ENCODE peak calls at places on chromosomes 5 and 9, in four cellular contexts. B, Q, X and L are unnamed samples.

GRCh38 chr9:3746296-3747275 is 220.8 kb upstream of the RFX3 start:
- DNase-seq in B (no peak), Q (no peak), X (peak; percentile 48), L (no peak)

GRCh38 chr9:134670042-134670525 is 28.5 kb downstream of the COL5A1 start:
- DNase-seq in B (no peak), Q (peak; percentile 26), X (no peak), L (no peak)

GRCh38 chr9:128946544-128946943 is 859 bp downstream of the DOLK start:
- DNase-seq in B (no peak), Q (no peak), X (no peak), L (no peak)

GRCh38 chr5:122665087-122665486 is 109.8 kb upstream of the SNX2 start:
- DNase-seq in B (no peak), Q (no peak), X (no peak), L (no peak)

GRCh38 chr9:100479820-100480219 is 6.9 kb downstream of the TMEFF1 start:
- DNase-seq in B (no peak), Q (no peak), X (no peak), L (no peak)

GRCh38 chr5:173885481-173886010 is 2.6 kb upstream of the CPEB4 start:
- DNase-seq in B (no peak), Q (peak; percentile 71), X (no peak), L (no peak)

GRCh38 chr9:35054185-35054835 is 18.1 kb downstream of the VCP start:
- DNase-seq in B (no peak), Q (no peak), X (no peak), L (no peak)

GRCh38 chr9:133396952-133397351 is 20.8 kb downstream of the STKLD1 start:
- DNase-seq in B (no peak), Q (peak; percentile 17), X (no peak), L (no peak)

GRCh38 chr5:145697251-145698016 is 137.7 kb downstream of the PRELID2 start:
- DNase-seq in B (no peak), Q (peak; percentile 68), X (no peak), L (no peak)

GRCh38 chr5:121816164-121816563 is 35.5 kb upstream of the FTMT start:
- DNase-seq in B (no peak), Q (no peak), X (no peak), L (no peak)

GRCh38 chr5:125870271-125870670 is 552.9 kb upstream of the GRAMD2B start:
- DNase-seq in B (no peak), Q (no peak), X (no peak), L (no peak)

GRCh38 chr9:6229604-6230003 is 14.0 kb downstream of the IL33 start:
- DNase-seq in B (no peak), Q (peak; percentile 90), X (no peak), L (no peak)

GRCh38 chr5:32278403-32278802 is 34.3 kb downstream of the MTMR12 start:
- DNase-seq in B (no peak), Q (no peak), X (no peak), L (no peak)

GRCh38 chr9:91785403-91785917 is 164.6 kb downstream of the ROR2 start:
- DNase-seq in B (no peak), Q (no peak), X (no peak), L (no peak)

GRCh38 chr5:98468188-98468869 is 305.1 kb upstream of the RGMB start:
- DNase-seq in B (no peak), Q (peak; percentile 62), X (no peak), L (no peak)

GRCh38 chr5:17019324-17019723 is 83.2 kb upstream of the MYO10 start:
- DNase-seq in B (no peak), Q (no peak), X (no peak), L (no peak)

GRCh38 chr9:108650826-108651225 is 205.0 kb downstream of the ACTL7B start:
- DNase-seq in B (no peak), Q (no peak), X (no peak), L (no peak)

GRCh38 chr5:143428738-143429420 is 25.4 kb upstream of the NR3C1 start:
- DNase-seq in B (no peak), Q (no peak), X (no peak), L (no peak)

GRCh38 chr5:73459366-73459765 is 10.8 kb upstream of the FOXD1 start:
- DNase-seq in B (no peak), Q (no peak), X (no peak), L (no peak)

GRCh38 chr9:14155237-14155636 is 158.7 kb downstream of the NFIB start:
- DNase-seq in B (no peak), Q (peak; percentile 92), X (no peak), L (no peak)

GRCh38 chr5:151295801-151296477 is 7.6 kb downstream of the SLC36A3 start:
- DNase-seq in B (no peak), Q (no peak), X (no peak), L (no peak)

GRCh38 chr9:119088002-119088401 is 281.2 kb downstream of the BRINP1 start:
- DNase-seq in B (no peak), Q (no peak), X (no peak), L (no peak)

GRCh38 chr9:73529666-73530065 is 378.0 kb downstream of the ANXA1 start:
- DNase-seq in B (no peak), Q (no peak), X (no peak), L (no peak)

GRCh38 chr9:72540348-72540873 is 19.0 kb downstream of the TMC1 start:
- DNase-seq in B (peak; percentile 53), Q (no peak), X (peak; percentile 73), L (no peak)

GRCh38 chr9:79220666-79221065 is 351.1 kb upstream of the TLE4 start:
- DNase-seq in B (no peak), Q (no peak), X (no peak), L (no peak)

GRCh38 chr5:120152472-120152871 is 311.6 kb upstream of the PRR16 start:
- DNase-seq in B (no peak), Q (peak; percentile 91), X (no peak), L (no peak)

GRCh38 chr5:176781638-176782570 is 28.5 kb upstream of the UNC5A start:
- DNase-seq in B (no peak), Q (no peak), X (no peak), L (no peak)

GRCh38 chr9:22102347-22103053 is 93.4 kb upstream of the CDKN2B start:
- DNase-seq in B (no peak), Q (no peak), X (no peak), L (no peak)
- H3K27ac ChIP-seq in B (no peak overlapping the region), Q (peak overlapping the region; percentile 74), X (no peak overlapping the region), L (no peak overlapping the region)

GRCh38 chr9:124356745-124357390 is 58.4 kb downstream of the PSMB7 start:
- DNase-seq in B (no peak), Q (no peak), X (no peak), L (no peak)
- H3K27ac ChIP-seq in B (no peak overlapping the region), Q (no peak overlapping the region), X (no peak overlapping the region), L (no peak overlapping the region)

DNA sequence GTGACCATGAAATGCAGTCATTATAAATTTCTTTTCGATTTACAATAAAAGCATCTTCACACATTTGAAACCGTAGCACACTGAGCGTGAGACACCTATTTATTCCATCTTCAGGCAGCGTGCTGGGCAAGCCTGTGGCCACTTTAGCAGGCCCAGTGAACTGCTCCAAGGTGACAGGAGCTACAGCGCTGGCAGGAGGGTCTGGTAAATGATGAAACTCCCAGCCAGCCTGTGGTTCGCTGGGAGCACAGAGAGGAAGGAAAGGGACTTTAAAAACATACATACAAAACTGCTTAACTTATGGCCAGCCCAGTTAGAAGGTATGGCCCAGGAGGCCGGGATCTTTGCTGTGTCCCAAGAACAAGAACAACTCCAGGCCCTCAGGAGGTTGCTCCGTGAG is 5.1 kb downstream of the RAPGEF1 start:
- DNase-seq in B (no peak), Q (peak; percentile 26), X (no peak), L (no peak)
- H3K27ac ChIP-seq in B (peak overlapping the region; percentile 91), Q (peak overlapping the region; percentile 87), X (peak overlapping the region; percentile 90), L (peak overlapping the region; percentile 29)

GRCh38 chr9:121371495-121371911 is 1.5 kb upstream of the STOM start:
- DNase-seq in B (no peak), Q (no peak), X (no peak), L (no peak)

GRCh38 chr9:121372563-121373400 is 2.7 kb upstream of the STOM start:
- DNase-seq in B (no peak), Q (no peak), X (no peak), L (no peak)

GRCh38 chr9:121372239-121372562 is 2.2 kb upstream of the STOM start:
- DNase-seq in B (no peak), Q (no peak), X (no peak), L (no peak)

GRCh38 chr9:121376214-121376830 is 6.3 kb upstream of the STOM start:
- DNase-seq in B (no peak), Q (peak; percentile 51), X (no peak), L (no peak)

GRCh38 chr9:121373401-121373769 is 3.3 kb upstream of the STOM start:
- DNase-seq in B (no peak), Q (no peak), X (no peak), L (no peak)
- H3K27ac ChIP-seq in B (peak overlapping the region; percentile 93), Q (no peak overlapping the region), X (peak overlapping the region; percentile 96), L (no peak overlapping the region)

GRCh38 chr5:105042623-105043022 is 1480.0 kb upstream of the NUDT12 start:
- DNase-seq in B (no peak), Q (no peak), X (no peak), L (no peak)
- H3K27ac ChIP-seq in B (no peak overlapping the region), Q (no peak overlapping the region), X (no peak overlapping the region), L (no peak overlapping the region)

GRCh38 chr5:68267044-68267443 is 51.5 kb downstream of the PIK3R1 start:
- DNase-seq in B (no peak), Q (no peak), X (no peak), L (no peak)

GRCh38 chr5:68265822-68266395 is 50.4 kb downstream of the PIK3R1 start:
- DNase-seq in B (no peak), Q (no peak), X (no peak), L (no peak)

GRCh38 chr5:68265347-68265746 is 49.8 kb downstream of the PIK3R1 start:
- DNase-seq in B (no peak), Q (no peak), X (no peak), L (no peak)

GRCh38 chr5:68266457-68266856 is 50.9 kb downstream of the PIK3R1 start:
- DNase-seq in B (no peak), Q (no peak), X (no peak), L (no peak)

GRCh38 chr5:68264024-68264956 is 48.7 kb downstream of the PIK3R1 start:
- DNase-seq in B (no peak), Q (peak; percentile 79), X (no peak), L (no peak)
- H3K27ac ChIP-seq in B (peak overlapping the region; percentile 59), Q (peak overlapping the region; percentile 10), X (peak overlapping the region; percentile 76), L (no peak overlapping the region)

GRCh38 chr5:19462019-19462418 is 526.0 kb downstream of the CDH18 start:
- DNase-seq in B (no peak), Q (no peak), X (no peak), L (no peak)
- H3K27ac ChIP-seq in B (no peak overlapping the region), Q (no peak overlapping the region), X (no peak overlapping the region), L (no peak overlapping the region)

DNA sequence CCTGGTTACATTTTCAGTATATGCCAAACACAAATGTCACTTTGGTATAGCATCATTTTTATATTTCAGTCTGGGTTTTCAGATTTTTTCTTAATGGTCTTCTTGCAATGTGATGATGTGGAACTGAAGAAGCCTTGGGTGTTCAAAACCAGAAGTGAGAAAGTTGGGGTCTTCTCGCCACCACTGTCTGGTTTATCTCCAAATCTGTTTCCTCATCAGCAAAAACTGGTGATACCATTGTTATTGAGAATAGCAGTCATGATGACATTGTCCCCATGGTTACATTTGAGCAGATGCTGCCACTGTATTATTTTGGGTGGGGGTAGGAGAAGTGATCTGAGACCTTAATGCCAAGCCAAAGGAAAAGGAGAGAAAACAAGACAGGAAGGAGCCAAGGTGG is 85.9 kb upstream of the MAP3K1 start:
- DNase-seq in B (no peak), Q (no peak), X (no peak), L (no peak)
- H3K27ac ChIP-seq in B (no peak overlapping the region), Q (no peak overlapping the region), X (no peak overlapping the region), L (no peak overlapping the region)